ENCODE peak calls at places on chromosomes 4 and X, in seven cellular contexts. S is osteoblast, N is BJ, U is astrocyte of the spinal cord, M is B cell, W is HFF-Myc, R is fibroblast of mammary gland. T is an unnamed sample.

GRCh38 chr4:173530326-173531062 is 465 bp upstream of the HAND2 start:
- DNase-seq in S (peak), N (no peak), U (no peak), M (no peak), W (no peak), R (peak), T (no peak)

GRCh38 chrX:78555401-78555980 is 103.6 kb downstream of the RTL3 start:
- DNase-seq in S (no peak), N (no peak), U (peak), M (peak), W (no peak), R (peak), T (no peak)

GRCh38 chrX:15946783-15947550 is 92.4 kb upstream of the AP1S2 start:
- DNase-seq in S (no peak), N (peak), U (peak), M (no peak), W (peak), R (peak), T (peak)

GRCh38 chr4:166816901-166817300 is 417.4 kb downstream of the SPOCK3 start:
- DNase-seq in S (no peak), N (no peak), U (no peak), M (no peak), W (no peak), R (no peak), T (no peak)

GRCh38 chr4:127219247-127219646 is 413.5 kb upstream of the INTU start:
- DNase-seq in S (no peak), N (no peak), U (no peak), M (no peak), W (no peak), R (no peak), T (no peak)

GRCh38 chrX:139692908-139693307 is 15.1 kb downstream of the MCF2 start:
- DNase-seq in S (peak), N (no peak), U (no peak), M (no peak), W (no peak), R (no peak), T (no peak)

GRCh38 chr4:95549246-95550138 is 719 bp upstream of the UNC5C start:
- DNase-seq in S (peak), N (no peak), U (peak), M (no peak), W (no peak), R (no peak), T (no peak)

GRCh38 chrX:19579485-19579884 is 64.2 kb upstream of the MAP3K15 start:
- DNase-seq in S (no peak), N (no peak), U (peak), M (no peak), W (no peak), R (peak), T (no peak)

GRCh38 chr4:101599620-101600019 is 190.9 kb upstream of the BANK1 start:
- DNase-seq in S (peak), N (no peak), U (peak), M (no peak), W (no peak), R (peak), T (no peak)

GRCh38 chrX:110417128-110417527 is 58.5 kb downstream of the RTL9 start:
- DNase-seq in S (no peak), N (no peak), U (no peak), M (no peak), W (no peak), R (no peak), T (no peak)

GRCh38 chr4:162056947-162057346 is 106.9 kb downstream of the FSTL5 start:
- DNase-seq in S (no peak), N (no peak), U (no peak), M (no peak), W (no peak), R (no peak), T (no peak)

GRCh38 chr4:25505637-25505991 is 128.6 kb downstream of the ANAPC4 start:
- DNase-seq in S (no peak), N (no peak), U (no peak), M (no peak), W (no peak), R (no peak), T (no peak)

GRCh38 chrX:54786972-54787371 is 11.1 kb downstream of the ITIH6 start:
- DNase-seq in S (no peak), N (no peak), U (no peak), M (peak), W (no peak), R (no peak), T (no peak)

GRCh38 chr4:83535945-83536648 is at the start of gene GPAT3:
- DNase-seq in S (no peak), N (no peak), U (peak), M (peak), W (no peak), R (peak), T (peak)

GRCh38 chr4:44869222-44869882 is 143.0 kb upstream of the GNPDA2 start:
- DNase-seq in S (no peak), N (no peak), U (no peak), M (no peak), W (no peak), R (peak), T (no peak)

GRCh38 chr4:144646523-144647094 is 653 bp downstream of the HHIP start:
- DNase-seq in S (peak), N (no peak), U (peak), M (peak), W (no peak), R (no peak), T (no peak)

GRCh38 chr4:56976878-56977320 is 507 bp downstream of the NOA1 start:
- DNase-seq in S (peak), N (no peak), U (no peak), M (peak), W (no peak), R (no peak), T (no peak)

GRCh38 chr4:75919914-75920313 is 17.7 kb upstream of the PPEF2 start:
- DNase-seq in S (peak), N (no peak), U (peak), M (no peak), W (no peak), R (peak), T (no peak)

GRCh38 chr4:5824635-5825034 is 68.3 kb downstream of the CRMP1 start:
- DNase-seq in S (peak), N (no peak), U (peak), M (no peak), W (peak), R (peak), T (no peak)

GRCh38 chr4:142443469-142443868 is 402.6 kb downstream of the INPP4B start:
- DNase-seq in S (no peak), N (no peak), U (no peak), M (no peak), W (no peak), R (no peak), T (no peak)

GRCh38 chr4:113659127-113659526 is 102.4 kb downstream of the CAMK2D start:
- DNase-seq in S (no peak), N (no peak), U (no peak), M (no peak), W (no peak), R (no peak), T (no peak)

GRCh38 chrX:41661366-41662095 is 27.2 kb upstream of the GPR34 start:
- DNase-seq in S (peak), N (no peak), U (peak), M (no peak), W (no peak), R (peak), T (no peak)

GRCh38 chrX:103363046-103363445 is 6.7 kb downstream of the TCEAL9 start:
- DNase-seq in S (no peak), N (no peak), U (no peak), M (no peak), W (no peak), R (no peak), T (no peak)

GRCh38 chrX:16604300-16604699 is 45.7 kb upstream of the S100G start:
- DNase-seq in S (no peak), N (no peak), U (peak), M (no peak), W (no peak), R (no peak), T (no peak)

GRCh38 chr4:78644744-78645330 is 93.3 kb downstream of the ANXA3 start:
- DNase-seq in S (peak), N (no peak), U (peak), M (peak), W (peak), R (peak), T (peak)

GRCh38 chr4:87669373-87669772 is 19.3 kb downstream of the DMP1 start:
- DNase-seq in S (no peak), N (no peak), U (no peak), M (no peak), W (no peak), R (no peak), T (no peak)

GRCh38 chrX:47198026-47198686 is 4.5 kb downstream of the UBA1 start:
- DNase-seq in S (peak), N (no peak), U (peak), M (no peak), W (no peak), R (no peak), T (no peak)

GRCh38 chr4:23366207-23366906 is 523.5 kb downstream of the PPARGC1A start:
- DNase-seq in S (no peak), N (no peak), U (no peak), M (no peak), W (no peak), R (no peak), T (no peak)

GRCh38 chr4:122922877-122923511 is 597 bp upstream of the NUDT6 start:
- DNase-seq in S (peak), N (no peak), U (peak), M (peak), W (peak), R (peak), T (peak)
- TF ChIP-seq CTCF in S (no peak), N (peak), U (no peak), M (no peak), W (no peak), R (no peak), T (no peak)

DNA sequence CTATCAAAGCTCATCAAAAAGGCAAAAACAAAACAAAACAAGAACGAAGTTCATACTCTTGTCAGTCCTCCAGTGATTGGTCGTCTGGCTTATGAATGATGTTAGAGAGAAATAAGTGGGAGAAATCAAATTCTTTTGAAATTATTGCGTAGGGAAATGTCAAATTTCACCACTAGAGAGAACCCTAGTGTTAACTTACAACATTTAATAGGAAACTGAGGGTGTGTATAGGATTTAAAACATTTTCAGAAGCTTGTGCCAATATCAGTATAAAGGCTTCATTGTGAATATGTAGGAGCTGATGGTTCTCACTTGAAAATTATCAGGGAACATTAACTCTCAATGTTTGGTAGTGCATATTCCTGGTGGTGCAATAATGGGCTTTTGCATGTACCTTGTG is 17.4 kb downstream of the ADH6 start:
- DNase-seq in S (peak), N (no peak), U (peak), M (no peak), W (no peak), R (peak), T (peak)
- TF ChIP-seq CTCF in S (peak), N (peak), U (no peak), M (no peak), W (no peak), R (peak), T (peak)

GRCh38 chrX:155144926-155145325 is 71.3 kb upstream of the VBP1 start:
- DNase-seq in S (no peak), N (no peak), U (no peak), M (no peak), W (no peak), R (no peak), T (no peak)

GRCh38 chrX:155143959-155144548 is 72.2 kb upstream of the VBP1 start:
- DNase-seq in S (no peak), N (no peak), U (no peak), M (no peak), W (no peak), R (no peak), T (no peak)

DNA sequence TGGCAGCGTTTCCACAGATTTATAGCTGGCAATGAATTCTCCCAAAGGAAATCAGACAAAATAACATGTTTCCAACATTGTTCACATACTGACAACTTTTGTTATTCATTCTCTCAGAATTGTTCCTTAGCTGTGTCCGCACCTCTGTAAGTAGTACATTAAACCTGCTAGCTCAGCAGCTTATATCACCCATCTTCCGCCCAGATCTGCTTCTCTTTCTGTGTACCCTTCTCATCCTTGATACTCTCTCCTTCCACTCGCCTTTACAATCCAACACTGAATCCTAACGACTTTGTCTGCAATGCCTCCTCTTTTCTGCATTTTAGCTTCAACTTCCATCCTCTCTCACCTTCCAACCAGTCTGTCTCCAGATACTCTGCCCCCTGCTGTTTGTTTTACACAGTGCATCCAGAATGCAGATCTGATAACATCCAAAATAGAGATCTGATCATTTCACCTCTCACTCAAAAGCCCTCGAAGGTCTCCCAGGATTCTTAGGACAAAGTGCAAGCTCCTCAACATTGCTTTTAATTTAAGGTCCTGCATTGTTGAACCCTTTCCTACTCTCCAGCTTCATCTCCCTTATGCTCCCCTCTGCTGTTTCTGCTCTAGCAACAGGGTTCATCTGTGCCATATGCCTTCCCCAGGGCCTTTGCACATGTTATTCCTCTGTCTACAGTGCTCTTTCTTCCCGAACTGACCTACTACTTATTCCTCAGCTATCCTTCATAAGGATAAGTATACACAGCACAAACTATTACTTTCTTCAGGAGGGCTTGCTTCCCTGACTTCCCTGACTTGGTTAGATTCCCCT is 67.3 kb upstream of the VBP1 start:
- DNase-seq in S (no peak), N (no peak), U (peak), M (peak), W (no peak), R (peak), T (no peak)
- TF ChIP-seq CTCF in S (peak), N (peak), U (peak), M (peak), W (peak), R (peak), T (peak)

DNA sequence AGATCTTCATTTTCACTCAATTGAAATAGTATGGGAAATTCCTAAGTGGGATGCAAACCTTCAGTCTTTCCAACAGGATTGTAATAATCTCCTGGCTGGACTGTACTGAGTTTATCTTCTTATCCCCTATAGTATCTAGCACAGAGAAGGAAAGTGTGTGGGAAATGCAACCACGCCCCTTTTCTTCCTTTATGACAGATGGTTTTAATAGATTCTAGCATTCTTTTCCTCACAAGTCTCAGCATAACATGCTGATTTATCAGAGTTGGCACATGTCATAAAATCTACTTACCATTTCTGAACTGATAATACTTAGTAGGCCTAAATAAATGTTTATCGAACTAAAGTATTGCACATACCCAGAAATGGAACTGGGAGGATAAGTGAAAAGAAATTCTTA is 484.3 kb downstream of the IL1RAPL1 start:
- DNase-seq in S (no peak), N (peak), U (peak), M (no peak), W (peak), R (peak), T (no peak)
- TF ChIP-seq CTCF in S (no peak), N (no peak), U (no peak), M (no peak), W (no peak), R (no peak), T (no peak)